ENCODE peak calls at places on chromosomes 5 and 9, in seven cellular contexts. H is mucosa of descending colon, P is sigmoid colon, X is fibroblast of villous mesenchyme, K is neural progenitor cell, R is fibroblast of pulmonary artery, Y is IMR-90. L is an unnamed sample.

GRCh38 chr5:10471672-10472071 is 30.0 kb downstream of the ROPN1L start:
- DNase-seq in Y (peak), K (no peak), H (no peak), R (no peak), X (no peak), P (no peak), L (no peak)

GRCh38 chr9:35515766-35516165 is 25.9 kb downstream of the RUSC2 start:
- DNase-seq in H (no peak), P (no peak), K (no peak), X (peak), R (no peak), Y (no peak), L (no peak)

GRCh38 chr5:178273665-178274541 is 41.3 kb upstream of the PHYKPL start:
- DNase-seq in P (no peak), K (no peak), Y (no peak), R (no peak), X (no peak), H (no peak), L (no peak)

GRCh38 chr5:54985301-54986268 is at the start of gene ESM1:
- DNase-seq in R (peak), P (no peak), X (peak), H (no peak), K (no peak), Y (peak), L (no peak)

GRCh38 chr5:122924203-122924602 is 78.8 kb downstream of the SNX24 start:
- DNase-seq in X (peak), Y (peak), K (no peak), R (peak), P (no peak), H (no peak), L (no peak)

GRCh38 chr5:151612689-151613427 is 21.7 kb upstream of the FAT2 start:
- DNase-seq in Y (peak), R (no peak), K (no peak), H (no peak), X (no peak), P (no peak), L (no peak)

GRCh38 chr5:53545744-53546143 is 14.7 kb upstream of the NDUFS4 start:
- DNase-seq in R (no peak), Y (no peak), H (no peak), P (no peak), K (peak), X (no peak), L (no peak)

GRCh38 chr5:96881511-96882115 is 5.3 kb downstream of the ERAP2 start:
- DNase-seq in X (peak), P (no peak), K (no peak), R (peak), H (no peak), Y (peak), L (peak)

GRCh38 chr5:73693573-73694061 is 67.6 kb downstream of the ARHGEF28 start:
- DNase-seq in X (peak), K (peak), H (peak), P (no peak), Y (peak), R (peak), L (no peak)
- H3K4me3 ChIP-seq in X (no peak), K (no peak), H (no peak), P (no peak), Y (no peak), R (no peak), L (no peak)

GRCh38 chr9:112945620-112946208 is 55.0 kb upstream of the SLC46A2 start:
- DNase-seq in P (no peak), X (no peak), Y (no peak), H (peak), K (peak), R (no peak), L (no peak)
- TF ChIP-seq CTCF in P (no peak), X (peak), Y (no peak), H (no peak), K (peak), R (no peak), L (no peak)

GRCh38 chr5:170305646-170306025 is 8.1 kb upstream of the LCP2 start:
- DNase-seq in P (no peak), R (no peak), H (no peak), K (no peak), Y (no peak), X (no peak), L (no peak)

GRCh38 chr5:170302729-170303501 is 5.3 kb upstream of the LCP2 start:
- DNase-seq in P (peak), X (no peak), K (no peak), R (peak), H (peak), Y (no peak), L (no peak)

GRCh38 chr5:170301901-170302728 is 4.5 kb upstream of the LCP2 start:
- DNase-seq in K (no peak), R (no peak), H (no peak), Y (no peak), X (no peak), P (no peak), L (no peak)

GRCh38 chr5:170305016-170305645 is 7.6 kb upstream of the LCP2 start:
- DNase-seq in X (no peak), Y (no peak), H (no peak), R (no peak), P (no peak), K (no peak), L (no peak)

DNA sequence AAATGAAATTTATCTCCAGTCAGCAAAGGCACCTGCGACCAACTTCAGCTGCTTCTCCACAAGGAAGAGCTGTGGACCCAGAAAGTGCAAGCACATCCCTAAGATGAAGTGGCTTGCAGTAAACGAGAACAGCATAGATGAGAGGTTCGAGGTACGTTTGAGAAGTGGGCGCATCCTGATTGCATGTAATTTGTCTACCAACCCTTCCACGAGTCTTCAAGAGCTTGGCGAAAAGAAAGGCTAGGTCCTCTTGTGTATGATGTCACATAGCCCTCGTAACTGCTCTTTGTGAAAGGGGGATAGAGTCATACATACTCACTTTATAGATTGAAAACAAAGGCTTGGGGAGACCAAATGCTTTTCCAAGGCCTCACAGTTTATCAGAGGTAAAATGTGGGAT is 6.0 kb upstream of the LCP2 start:
- DNase-seq in H (no peak), X (no peak), Y (no peak), K (no peak), R (no peak), P (no peak), L (no peak)
- H3K4me3 ChIP-seq in H (no peak), X (no peak), Y (no peak), K (no peak), R (no peak), P (no peak), L (no peak)

GRCh38 chr5:161921781-161922180 is 73.9 kb downstream of the GABRA1 start:
- DNase-seq in K (no peak), R (no peak), X (no peak), P (no peak), H (no peak), Y (no peak), L (no peak)

GRCh38 chr5:161924270-161924669 is 76.3 kb downstream of the GABRA1 start:
- DNase-seq in K (no peak), R (no peak), P (no peak), Y (no peak), H (no peak), X (no peak), L (no peak)

GRCh38 chr5:161925960-161926359 is 78.0 kb downstream of the GABRA1 start:
- DNase-seq in R (no peak), K (no peak), X (no peak), Y (no peak), P (no peak), H (no peak), L (no peak)
- TF ChIP-seq CTCF in R (no peak), K (peak), X (no peak), Y (no peak), P (no peak), H (no peak), L (no peak)

DNA sequence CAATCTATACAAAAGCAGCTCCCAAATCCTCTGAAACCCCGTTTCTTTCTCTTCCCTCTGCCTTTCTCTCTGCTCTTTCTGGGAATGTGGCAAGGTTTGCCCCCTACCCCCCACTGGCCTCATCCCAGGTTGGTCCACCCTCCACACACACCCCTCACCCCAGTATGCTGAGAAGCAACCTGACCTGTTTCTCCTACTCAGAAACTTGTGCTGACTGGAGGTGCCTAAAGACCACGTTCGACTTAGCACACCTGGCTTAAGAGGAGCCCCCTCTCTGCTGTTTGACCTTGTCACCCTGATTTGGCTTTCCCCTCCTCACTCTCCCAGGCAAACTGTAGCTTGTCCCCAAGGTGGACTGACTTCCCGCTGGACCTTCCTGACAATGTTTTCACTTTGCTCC is 1.1 kb upstream of the SEPTIN8 start:
- DNase-seq in Y (no peak), X (no peak), K (no peak), P (peak), H (no peak), R (no peak), L (no peak)
- H3K4me3 ChIP-seq in Y (no peak), X (peak), K (peak), P (peak), H (no peak), R (no peak), L (peak)

GRCh38 chr9:135887021-135887507 is 20.3 kb downstream of the CAMSAP1 start:
- DNase-seq in Y (peak), H (no peak), X (no peak), K (no peak), R (no peak), P (no peak), L (no peak)

GRCh38 chr9:135885100-135885853 is 22.1 kb downstream of the CAMSAP1 start:
- DNase-seq in H (no peak), X (peak), Y (peak), P (no peak), R (peak), K (no peak), L (no peak)

GRCh38 chr9:135884328-135885035 is 22.9 kb downstream of the CAMSAP1 start:
- DNase-seq in X (peak), H (no peak), P (no peak), R (peak), Y (peak), K (no peak), L (no peak)

GRCh38 chr9:135887585-135888050 is 19.7 kb downstream of the CAMSAP1 start:
- DNase-seq in Y (no peak), R (no peak), X (no peak), P (no peak), H (peak), K (peak), L (no peak)

GRCh38 chr9:135886147-135886981 is 21.0 kb downstream of the CAMSAP1 start:
- DNase-seq in X (no peak), Y (no peak), K (no peak), P (no peak), H (no peak), R (no peak), L (no peak)
- TF ChIP-seq CTCF in X (no peak), Y (no peak), K (no peak), P (no peak), H (no peak), R (no peak), L (no peak)

GRCh38 chr5:149414405-149415244 is 35.5 kb upstream of the IL17B start:
- DNase-seq in X (peak), H (no peak), R (peak), Y (peak), K (no peak), P (peak), L (no peak)
- H3K4me3 ChIP-seq in X (no peak), H (no peak), R (no peak), Y (no peak), K (no peak), P (peak), L (peak)

GRCh38 chr5:59093329-59093728 is 510.5 kb downstream of the RAB3C start:
- DNase-seq in P (no peak), X (peak), H (no peak), Y (peak), R (peak), K (no peak), L (no peak)
- TF ChIP-seq CTCF in P (no peak), X (no peak), H (no peak), Y (no peak), R (no peak), K (no peak), L (no peak)

GRCh38 chr5:74433255-74434123 is 207.0 kb downstream of the ENC1 start:
- DNase-seq in P (no peak), R (peak), X (peak), K (peak), Y (peak), H (no peak), L (no peak)

GRCh38 chr5:74432240-74432639 is 208.3 kb downstream of the ENC1 start:
- DNase-seq in P (no peak), X (no peak), Y (no peak), R (no peak), H (no peak), K (no peak), L (no peak)

GRCh38 chr5:74430910-74431309 is 209.6 kb downstream of the ENC1 start:
- DNase-seq in H (no peak), X (no peak), Y (no peak), R (no peak), K (no peak), P (no peak), L (no peak)

GRCh38 chr5:74429495-74429894 is 211.0 kb downstream of the ENC1 start:
- DNase-seq in H (no peak), X (no peak), R (no peak), K (no peak), P (no peak), Y (no peak), L (no peak)

DNA sequence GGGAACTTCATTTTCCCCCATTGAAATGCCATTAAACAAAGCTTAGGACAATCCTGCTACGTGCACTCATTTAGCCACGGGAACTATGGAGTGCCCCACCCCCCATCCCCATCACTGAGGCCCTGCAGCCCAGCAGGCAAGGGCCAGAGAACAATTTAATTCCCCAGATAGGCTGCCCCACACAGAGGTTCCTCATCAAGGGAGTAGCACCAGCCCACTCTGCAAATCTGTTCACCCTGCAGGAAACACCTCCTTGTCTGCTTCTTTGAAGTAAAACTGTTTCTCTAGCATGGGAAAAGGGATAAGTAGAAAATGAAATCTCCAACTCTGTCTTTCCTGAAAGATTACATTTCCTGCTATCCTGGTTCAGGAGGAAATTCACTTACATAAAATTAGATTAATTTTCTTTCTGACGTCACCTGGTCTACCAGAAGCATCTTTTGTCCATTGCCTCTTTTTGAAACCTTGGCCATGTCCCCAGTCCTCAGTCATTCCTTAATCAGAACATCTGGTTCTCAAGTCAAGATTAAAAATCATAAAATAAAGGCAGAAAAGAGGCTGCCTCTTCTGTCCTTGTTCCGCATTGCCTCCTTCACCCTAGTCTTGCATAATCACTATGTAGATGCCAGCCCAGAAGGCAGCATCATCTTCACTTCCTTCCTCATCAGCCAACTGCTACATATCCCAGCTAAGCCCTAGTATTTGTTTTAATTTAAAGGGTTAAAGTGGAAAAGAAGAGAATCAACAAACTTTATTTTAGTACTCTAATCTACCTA is 206.2 kb downstream of the ENC1 start:
- DNase-seq in P (no peak), Y (no peak), H (no peak), X (no peak), R (peak), K (peak), L (no peak)
- H3K4me3 ChIP-seq in P (no peak), Y (no peak), H (no peak), X (no peak), R (peak), K (peak), L (no peak)

DNA sequence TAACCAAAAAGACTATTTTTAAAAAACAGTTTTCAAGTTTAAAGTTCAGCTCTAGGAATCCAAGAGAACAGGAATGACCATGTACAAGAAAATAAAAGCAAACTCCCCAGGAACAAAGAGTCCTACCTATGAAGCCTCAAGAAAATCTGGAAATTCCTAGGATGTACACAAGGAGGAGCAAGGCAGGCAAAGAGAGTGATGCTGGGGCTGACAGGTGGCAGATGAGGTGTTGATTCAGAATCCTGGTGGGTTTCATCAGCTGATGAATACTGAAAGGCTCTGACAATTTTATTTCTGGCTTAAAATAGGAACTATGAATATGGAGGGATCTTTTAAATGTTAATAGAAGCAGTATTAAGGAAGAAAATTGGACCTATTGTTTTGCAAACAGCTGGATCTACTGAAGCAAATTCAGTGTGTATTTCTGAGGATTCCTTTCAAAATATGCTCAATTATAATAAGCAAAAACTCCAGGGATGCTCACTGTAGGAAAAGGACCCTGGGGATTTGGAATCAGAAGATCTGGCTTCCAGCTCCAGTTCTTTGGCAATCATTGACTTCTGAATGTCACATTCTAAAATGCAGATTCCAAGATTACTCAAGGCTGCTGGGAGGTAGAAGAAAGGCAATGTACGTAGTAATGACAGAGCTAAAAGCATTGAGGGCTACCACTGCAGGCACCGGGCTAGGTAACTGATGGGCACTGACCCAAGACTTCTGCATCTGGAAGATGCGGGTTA is 28.0 kb upstream of the SH3RF2 start:
- DNase-seq in P (no peak), K (peak), H (peak), Y (no peak), X (no peak), R (no peak), L (no peak)
- TF ChIP-seq CTCF in P (no peak), K (peak), H (no peak), Y (no peak), X (peak), R (peak), L (no peak)